ENCODE peak calls at places on chromosomes 11 and 22, in five cellular contexts. T is substantia nigra, R is MCF 10A, X is left ventricle myocardium inferior, E is keratinocyte. I is an unnamed sample.

GRCh38 chr11:74018331-74019005 is 9.6 kb upstream of the UCP3 start:
- DNase-seq in T (peak; percentile 70), R (peak; percentile 73), X (peak; percentile 93), E (no peak), I (no peak)

GRCh38 chr11:123255909-123256308 is 60.9 kb upstream of the CLMP start:
- DNase-seq in T (no peak), R (no peak), X (no peak), E (no peak), I (no peak)

GRCh38 chr11:2927851-2928604 is 1.2 kb downstream of the PHLDA2 start:
- DNase-seq in T (no peak), R (peak; percentile 61), X (peak; percentile 8), E (no peak), I (no peak)

GRCh38 chr22:38316340-38317236 is 645 bp downstream of the CSNK1E start:
- DNase-seq in T (peak; percentile 82), R (peak; percentile 50), X (peak; percentile 72), E (no peak), I (peak; percentile 3)

GRCh38 chr22:39176673-39177455 is 24.4 kb upstream of the CBX7 start:
- DNase-seq in T (no peak), R (no peak), X (no peak), E (no peak), I (no peak)

GRCh38 chr11:35796542-35796941 is 134.0 kb downstream of the TRIM44 start:
- DNase-seq in T (no peak), R (peak; percentile 81), X (no peak), E (peak; percentile 74), I (no peak)

GRCh38 chr22:45304971-45305370 is 4.8 kb upstream of the FAM118A start:
- DNase-seq in T (no peak), R (no peak), X (no peak), E (no peak), I (no peak)

GRCh38 chr11:10777806-10778205 is 26.8 kb downstream of the CTR9 start:
- DNase-seq in T (no peak), R (no peak), X (no peak), E (no peak), I (no peak)

GRCh38 chr22:19482297-19482696 is 2.6 kb downstream of the CDC45 start:
- DNase-seq in T (no peak), R (no peak), X (no peak), E (no peak), I (no peak)

GRCh38 chr11:103541186-103541795 is 432.1 kb downstream of the DYNC2H1 start:
- DNase-seq in T (no peak), R (peak; percentile 70), X (no peak), E (peak; percentile 67), I (no peak)

I was measured in NCI-H774.